ENCODE peak calls at places on chromosome 2, in four cellular contexts. One of them, this sample, is unnamed.

GRCh38 chr2:84631985-84632384 is 115.7 kb downstream of the DNAH6 start:
- DNase-seq in neuronal stem cell: no peak
- DNase-seq in H9: no peak
- DNase-seq in mesenchymal stem cell: no peak
- DNase-seq in this sample: no peak

GRCh38 chr2:212646698-212647097 is 108.1 kb upstream of the ERBB4 start:
- DNase-seq in neuronal stem cell: no peak
- DNase-seq in H9: no peak
- DNase-seq in mesenchymal stem cell: peak; percentile 78
- DNase-seq in this sample: peak; percentile 80

GRCh38 chr2:26687328-26687727 is 5.2 kb upstream of the KCNK3 start:
- DNase-seq in neuronal stem cell: no peak
- DNase-seq in H9: no peak
- DNase-seq in mesenchymal stem cell: no peak
- DNase-seq in this sample: no peak

GRCh38 chr2:6877402-6878305 is at the start of gene RSAD2:
- DNase-seq in neuronal stem cell: no peak
- DNase-seq in H9: no peak
- DNase-seq in mesenchymal stem cell: peak; percentile 58
- DNase-seq in this sample: peak; percentile 16

GRCh38 chr2:129619471-129619870 is 360.0 kb upstream of the RAB6C start:
- DNase-seq in neuronal stem cell: no peak
- DNase-seq in H9: peak; percentile 72
- DNase-seq in mesenchymal stem cell: no peak
- DNase-seq in this sample: no peak

GRCh38 chr2:160492401-160493226 is 993 bp downstream of the RBMS1 start:
- DNase-seq in neuronal stem cell: peak; percentile 87
- DNase-seq in H9: peak; percentile 90
- DNase-seq in mesenchymal stem cell: peak; percentile 82
- DNase-seq in this sample: peak; percentile 67

GRCh38 chr2:171858397-171858958 is 35.6 kb downstream of the SLC25A12 start:
- DNase-seq in neuronal stem cell: no peak
- DNase-seq in H9: no peak
- DNase-seq in mesenchymal stem cell: no peak
- DNase-seq in this sample: no peak

GRCh38 chr2:112483047-112483473 is 1.1 kb downstream of the TTL start:
- DNase-seq in neuronal stem cell: peak; percentile 15
- DNase-seq in H9: peak; percentile 32
- DNase-seq in mesenchymal stem cell: peak; percentile 74
- DNase-seq in this sample: peak; percentile 73

GRCh38 chr2:230677182-230677946 is 35.3 kb upstream of the CAB39 start:
- DNase-seq in neuronal stem cell: no peak
- DNase-seq in H9: no peak
- DNase-seq in mesenchymal stem cell: no peak
- DNase-seq in this sample: peak; percentile 73

GRCh38 chr2:95734976-95735890 is 143.4 kb downstream of the TRIM43 start:
- DNase-seq in neuronal stem cell: no peak
- DNase-seq in H9: no peak
- DNase-seq in mesenchymal stem cell: no peak
- DNase-seq in this sample: no peak

GRCh38 chr2:200422532-200423262 is 87.2 kb downstream of the KCTD18 start:
- DNase-seq in neuronal stem cell: no peak
- DNase-seq in H9: no peak
- DNase-seq in mesenchymal stem cell: no peak
- DNase-seq in this sample: no peak

GRCh38 chr2:10686176-10686575 is 3.6 kb downstream of the NOL10 start:
- DNase-seq in neuronal stem cell: no peak
- DNase-seq in H9: no peak
- DNase-seq in mesenchymal stem cell: no peak
- DNase-seq in this sample: no peak

GRCh38 chr2:10691521-10691920 is 1.7 kb upstream of the NOL10 start:
- DNase-seq in neuronal stem cell: no peak
- DNase-seq in H9: no peak
- DNase-seq in mesenchymal stem cell: no peak
- DNase-seq in this sample: no peak

GRCh38 chr2:10688921-10689807 is 611 bp downstream of the NOL10 start:
- DNase-seq in neuronal stem cell: peak; percentile 14
- DNase-seq in H9: no peak
- DNase-seq in mesenchymal stem cell: no peak
- DNase-seq in this sample: no peak
- H3K14ac ChIP-seq in neuronal stem cell: no peak overlapping the region
- H3K14ac ChIP-seq in H9: peak overlapping the region; percentile 92
- H3K14ac ChIP-seq in mesenchymal stem cell: no peak overlapping the region
- H3K14ac ChIP-seq in this sample: peak overlapping the region; percentile 91

GRCh38 chr2:9174771-9175441 is 31.7 kb upstream of the ASAP2 start:
- DNase-seq in neuronal stem cell: no peak
- DNase-seq in H9: peak; percentile 61
- DNase-seq in mesenchymal stem cell: peak; percentile 96
- DNase-seq in this sample: peak; percentile 92
- H3K14ac ChIP-seq in neuronal stem cell: no peak overlapping the region
- H3K14ac ChIP-seq in H9: no peak overlapping the region
- H3K14ac ChIP-seq in mesenchymal stem cell: no peak overlapping the region
- H3K14ac ChIP-seq in this sample: no peak overlapping the region

GRCh38 chr2:5592906-5593305 is 99.3 kb upstream of the SOX11 start:
- DNase-seq in neuronal stem cell: no peak
- DNase-seq in H9: no peak
- DNase-seq in mesenchymal stem cell: no peak
- DNase-seq in this sample: peak; percentile 22

GRCh38 chr2:5590836-5591235 is 101.3 kb upstream of the SOX11 start:
- DNase-seq in neuronal stem cell: no peak
- DNase-seq in H9: no peak
- DNase-seq in mesenchymal stem cell: no peak
- DNase-seq in this sample: no peak

GRCh38 chr2:5596848-5597247 is 95.3 kb upstream of the SOX11 start:
- DNase-seq in neuronal stem cell: no peak
- DNase-seq in H9: no peak
- DNase-seq in mesenchymal stem cell: no peak
- DNase-seq in this sample: no peak

GRCh38 chr2:5589183-5589582 is 103.0 kb upstream of the SOX11 start:
- DNase-seq in neuronal stem cell: no peak
- DNase-seq in H9: no peak
- DNase-seq in mesenchymal stem cell: no peak
- DNase-seq in this sample: no peak

DNA sequence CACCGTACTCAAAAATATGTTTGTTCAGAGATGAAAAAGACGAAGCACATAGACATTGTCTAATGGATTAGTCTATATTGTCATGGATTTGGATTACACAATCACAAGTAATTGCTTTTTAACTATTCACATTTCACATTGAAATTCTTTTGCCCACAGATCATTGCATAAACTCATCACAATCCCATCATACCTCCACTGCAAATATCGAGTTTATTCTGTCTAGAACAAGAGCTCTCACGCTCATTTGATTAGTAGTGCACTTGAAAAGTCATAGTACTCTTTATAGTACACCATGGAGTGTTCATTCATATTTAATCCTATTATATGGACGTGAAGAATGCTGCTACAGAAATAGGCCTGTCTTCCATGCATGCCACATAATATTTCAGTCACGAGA is 97.9 kb upstream of the SOX11 start:
- DNase-seq in neuronal stem cell: no peak
- DNase-seq in H9: no peak
- DNase-seq in mesenchymal stem cell: no peak
- DNase-seq in this sample: no peak
- H3K14ac ChIP-seq in neuronal stem cell: no peak overlapping the region
- H3K14ac ChIP-seq in H9: no peak overlapping the region
- H3K14ac ChIP-seq in mesenchymal stem cell: no peak overlapping the region
- H3K14ac ChIP-seq in this sample: no peak overlapping the region

GRCh38 chr2:11344956-11345671 is 678 bp upstream of the ROCK2 start:
- DNase-seq in neuronal stem cell: peak; percentile 75
- DNase-seq in H9: no peak
- DNase-seq in mesenchymal stem cell: peak; percentile 73
- DNase-seq in this sample: peak; percentile 69

GRCh38 chr2:11348209-11348749 is 3.8 kb upstream of the ROCK2 start:
- DNase-seq in neuronal stem cell: no peak
- DNase-seq in H9: no peak
- DNase-seq in mesenchymal stem cell: no peak
- DNase-seq in this sample: no peak

GRCh38 chr2:11346129-11346528 is 1.7 kb upstream of the ROCK2 start:
- DNase-seq in neuronal stem cell: no peak
- DNase-seq in H9: no peak
- DNase-seq in mesenchymal stem cell: no peak
- DNase-seq in this sample: no peak

GRCh38 chr2:11344342-11344955 is at the start of gene ROCK2:
- DNase-seq in neuronal stem cell: peak; percentile 86
- DNase-seq in H9: peak; percentile 90
- DNase-seq in mesenchymal stem cell: peak; percentile 85
- DNase-seq in this sample: peak; percentile 79

DNA sequence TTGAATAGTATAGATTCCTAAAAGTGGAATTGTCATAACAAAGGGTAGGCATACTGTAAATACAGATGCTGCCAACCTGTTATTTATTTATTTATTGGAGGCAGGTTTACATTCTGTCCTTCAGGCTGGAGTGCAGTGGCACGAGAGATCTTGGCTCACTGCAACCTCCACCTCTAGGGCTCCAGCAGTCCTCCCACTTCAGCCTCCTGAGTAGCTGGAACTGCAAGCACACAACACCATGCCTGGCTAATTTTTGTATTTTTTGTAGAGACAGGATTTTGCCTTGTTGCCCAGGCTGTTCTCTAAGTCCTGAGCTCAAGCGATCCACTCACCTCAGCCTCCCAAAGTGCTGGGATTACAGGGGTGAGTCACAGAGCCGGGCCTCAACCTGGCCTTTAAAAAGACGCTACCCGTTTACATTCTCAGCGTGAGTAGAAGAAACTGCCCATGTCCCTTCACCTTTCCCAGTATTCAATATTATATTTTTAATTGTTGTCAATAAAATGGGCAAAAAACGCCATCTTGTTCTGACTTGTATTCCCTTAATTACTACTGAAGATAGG is 3.0 kb upstream of the ROCK2 start:
- DNase-seq in neuronal stem cell: no peak
- DNase-seq in H9: no peak
- DNase-seq in mesenchymal stem cell: no peak
- DNase-seq in this sample: no peak
- H3K14ac ChIP-seq in neuronal stem cell: no peak overlapping the region
- H3K14ac ChIP-seq in H9: no peak overlapping the region
- H3K14ac ChIP-seq in mesenchymal stem cell: no peak overlapping the region
- H3K14ac ChIP-seq in this sample: no peak overlapping the region

GRCh38 chr2:71069376-71069775 is 928 bp downstream of the NAGK start:
- DNase-seq in neuronal stem cell: no peak
- DNase-seq in H9: no peak
- DNase-seq in mesenchymal stem cell: peak; percentile 16
- DNase-seq in this sample: peak; percentile 56
- H3K14ac ChIP-seq in neuronal stem cell: no peak overlapping the region
- H3K14ac ChIP-seq in H9: no peak overlapping the region
- H3K14ac ChIP-seq in mesenchymal stem cell: no peak overlapping the region
- H3K14ac ChIP-seq in this sample: peak overlapping the region; percentile 73

GRCh38 chr2:86105252-86105968 is at the start of gene POLR1A:
- DNase-seq in neuronal stem cell: peak; percentile 92
- DNase-seq in H9: peak; percentile 93
- DNase-seq in mesenchymal stem cell: peak; percentile 97
- DNase-seq in this sample: peak; percentile 94

GRCh38 chr2:86102157-86102556 is 3.5 kb downstream of the POLR1A start:
- DNase-seq in neuronal stem cell: no peak
- DNase-seq in H9: no peak
- DNase-seq in mesenchymal stem cell: no peak
- DNase-seq in this sample: no peak

GRCh38 chr2:86107031-86107430 is 996 bp downstream of the PTCD3 start:
- DNase-seq in neuronal stem cell: no peak
- DNase-seq in H9: no peak
- DNase-seq in mesenchymal stem cell: peak; percentile 15
- DNase-seq in this sample: no peak

DNA sequence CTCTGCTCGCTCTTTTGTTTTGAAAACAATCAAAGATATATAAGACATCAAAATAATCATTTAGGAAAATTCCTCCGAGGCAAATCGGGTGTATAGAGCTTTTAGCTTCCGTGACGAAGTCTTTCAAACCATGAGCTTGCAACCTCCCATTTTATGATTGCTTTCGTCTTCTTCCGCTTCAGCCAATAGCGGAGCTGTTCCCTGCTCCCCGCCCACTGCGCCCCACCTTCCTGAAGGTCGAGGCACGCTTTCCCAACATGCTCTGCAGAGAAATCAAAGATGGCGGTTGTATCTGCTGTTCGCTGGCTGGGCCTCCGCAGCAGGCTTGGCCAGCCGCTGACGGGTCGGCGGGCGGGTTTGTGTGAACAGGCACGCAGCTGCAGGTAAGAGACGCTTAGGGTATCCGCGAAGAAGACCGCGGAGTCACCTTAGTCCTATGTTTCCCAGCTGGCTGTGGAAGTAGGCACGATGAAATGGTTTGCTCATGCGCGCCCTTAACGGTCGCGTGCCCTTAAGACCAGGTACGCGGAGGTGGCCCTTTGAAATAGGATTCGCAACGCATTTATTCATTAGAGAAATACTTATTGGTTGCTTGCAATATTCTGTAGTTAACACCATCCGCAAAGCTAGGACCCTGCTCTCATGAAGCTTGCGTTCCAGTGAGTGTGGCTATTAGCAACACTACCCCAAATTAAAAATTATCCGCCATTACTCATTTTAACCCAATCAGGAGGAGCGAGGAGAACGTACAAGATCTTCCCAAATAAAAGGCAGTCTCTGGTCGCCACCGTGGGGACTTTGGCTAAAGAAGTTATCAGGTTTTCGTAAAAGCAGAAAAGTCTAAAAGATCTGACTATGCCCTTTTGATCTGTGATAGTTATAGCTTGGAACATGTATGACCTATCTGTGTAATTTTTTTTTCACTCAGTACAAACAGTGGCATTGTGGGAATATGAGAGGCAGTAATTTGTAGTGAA is at the start of gene PTCD3:
- DNase-seq in neuronal stem cell: peak; percentile 88
- DNase-seq in H9: peak; percentile 95
- DNase-seq in mesenchymal stem cell: peak; percentile 98
- DNase-seq in this sample: peak; percentile 95
- H3K14ac ChIP-seq in neuronal stem cell: peak within 1 kb of the TSS; percentile 63
- H3K14ac ChIP-seq in H9: peak within 1 kb of the TSS; percentile 86
- H3K14ac ChIP-seq in mesenchymal stem cell: no peak within 1 kb of the TSS
- H3K14ac ChIP-seq in this sample: peak within 1 kb of the TSS; percentile 94

GRCh38 chr2:54187331-54187730 is 68.7 kb downstream of the TSPYL6 start:
- DNase-seq in neuronal stem cell: no peak
- DNase-seq in H9: no peak
- DNase-seq in mesenchymal stem cell: no peak
- DNase-seq in this sample: no peak
- H3K14ac ChIP-seq in neuronal stem cell: no peak overlapping the region
- H3K14ac ChIP-seq in H9: no peak overlapping the region
- H3K14ac ChIP-seq in mesenchymal stem cell: no peak overlapping the region
- H3K14ac ChIP-seq in this sample: no peak overlapping the region

DNA sequence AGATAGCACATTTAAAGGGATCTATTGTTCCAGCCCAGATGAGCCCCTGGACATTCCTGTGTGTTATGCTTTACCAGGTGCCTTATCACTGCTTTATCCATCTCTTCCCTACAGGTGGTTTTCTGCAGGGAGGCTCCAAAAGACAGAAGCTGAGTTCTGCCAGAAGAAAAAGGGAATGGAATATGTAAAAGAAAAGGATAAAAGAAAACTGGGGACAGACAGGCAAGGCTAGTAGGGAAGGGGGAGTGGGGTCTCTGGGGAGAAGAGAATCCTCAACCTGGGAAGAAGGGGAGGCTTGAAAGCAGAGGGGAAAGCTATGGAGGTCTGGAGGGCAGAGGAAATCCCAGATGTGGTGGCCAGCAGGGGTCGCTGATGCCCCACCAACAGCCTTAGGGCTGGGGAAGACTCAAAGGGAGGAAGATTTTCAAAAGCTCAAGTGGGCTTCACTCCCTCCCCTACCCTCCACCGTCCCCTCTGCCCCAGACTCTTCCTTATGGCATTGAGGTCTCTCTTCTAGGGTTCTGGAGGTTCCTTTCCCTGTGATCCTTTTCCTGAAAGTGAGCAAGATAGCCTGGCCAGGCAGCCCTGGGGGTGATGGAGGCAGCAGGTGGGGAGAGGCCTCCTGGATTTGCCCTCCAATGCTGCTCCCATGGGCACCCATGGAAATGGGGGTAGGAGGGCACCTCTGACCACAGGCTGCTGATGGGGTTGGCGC is 178.1 kb upstream of the PKDCC start:
- DNase-seq in neuronal stem cell: peak; percentile 81
- DNase-seq in H9: peak; percentile 80
- DNase-seq in mesenchymal stem cell: peak; percentile 66
- DNase-seq in this sample: peak; percentile 55
- H3K14ac ChIP-seq in neuronal stem cell: no peak overlapping the region
- H3K14ac ChIP-seq in H9: no peak overlapping the region
- H3K14ac ChIP-seq in mesenchymal stem cell: no peak overlapping the region
- H3K14ac ChIP-seq in this sample: no peak overlapping the region

This sample was measured in IMR-90.